ENCODE peak calls at places on chromosomes 6 and 20, in five cellular contexts. C is IMR-90, J is HepG2, N is right lobe of liver, T is neural progenitor cell. K is an unnamed sample.

GRCh38 chr6:134176283-134176975 is 124.0 kb upstream of the SLC2A12 start:
- DNase-seq in N (peak; percentile 77), T (peak; percentile 69), J (no peak), C (peak; percentile 37), K (peak; percentile 75)

GRCh38 chr6:90072961-90073464 is 178.7 kb downstream of the GJA10 start:
- DNase-seq in N (no peak), T (no peak), J (no peak), C (no peak), K (no peak)

GRCh38 chr6:153208706-153209105 is 77.6 kb upstream of the RGS17 start:
- DNase-seq in C (no peak), J (no peak), N (no peak), T (no peak), K (no peak)

GRCh38 chr6:119077643-119078448 is 618 bp downstream of the FAM184A start:
- DNase-seq in N (peak; percentile 50), C (no peak), J (peak; percentile 32), T (peak; percentile 55), K (peak; percentile 42)

GRCh38 chr6:151763303-151763702 is 44.2 kb upstream of the ESR1 start:
- DNase-seq in T (peak; percentile 34), C (peak; percentile 21), N (no peak), J (peak; percentile 15), K (no peak)

GRCh38 chr6:28824793-28825731 is 98.7 kb downstream of the TRIM27 start:
- DNase-seq in T (peak; percentile 56), C (no peak), J (no peak), N (no peak), K (no peak)

GRCh38 chr6:40457261-40457660 is 129.9 kb downstream of the LRFN2 start:
- DNase-seq in C (no peak), T (no peak), J (no peak), N (no peak), K (no peak)

GRCh38 chr6:36050305-36050704 is 22.7 kb downstream of the MAPK14 start:
- DNase-seq in J (no peak), T (no peak), C (no peak), N (no peak), K (no peak)

GRCh38 chr6:149769676-149770075 is 20.1 kb downstream of the PCMT1 start:
- DNase-seq in C (no peak), T (no peak), J (no peak), N (no peak), K (no peak)

GRCh38 chr6:7532821-7533220 is 8.7 kb upstream of the DSP start:
- DNase-seq in J (no peak), T (peak; percentile 47), C (no peak), N (no peak), K (no peak)

GRCh38 chr20:3931664-3932063 is 42.5 kb downstream of the PANK2 start:
- DNase-seq in C (peak; percentile 30), T (no peak), J (no peak), N (no peak), K (no peak)

GRCh38 chr6:133567656-133568055 is 321.3 kb upstream of the TCF21 start:
- DNase-seq in J (no peak), T (no peak), N (no peak), C (peak; percentile 76), K (no peak)

GRCh38 chr6:84583784-84584183 is 180.6 kb downstream of the TBX18 start:
- DNase-seq in J (no peak), T (no peak), N (no peak), C (peak; percentile 7), K (no peak)

GRCh38 chr6:130513770-130514169 is 148.0 kb downstream of the TMEM200A start:
- DNase-seq in N (no peak), T (no peak), J (no peak), C (peak; percentile 65), K (no peak)

GRCh38 chr20:19735446-19735845 is 22.6 kb upstream of the RIN2 start:
- DNase-seq in C (peak; percentile 73), N (peak; percentile 35), T (no peak), J (peak; percentile 48), K (peak; percentile 81)
- H3K27ac ChIP-seq in C (no peak overlapping the region), N (no peak overlapping the region), T (no peak overlapping the region), J (no peak overlapping the region), K (no peak overlapping the region)

GRCh38 chr6:132330759-132331158 is 70.5 kb downstream of the MOXD1 start:
- DNase-seq in J (no peak), T (no peak), C (no peak), N (no peak), K (no peak)
- H3K27me3 ChIP-seq in J (peaks cover 3% of the 10 kb centered on the region), T (no peaks in the 10 kb centered on the region), C (no peaks in the 10 kb centered on the region), N (no peaks in the 10 kb centered on the region), K (no peaks in the 10 kb centered on the region)

DNA sequence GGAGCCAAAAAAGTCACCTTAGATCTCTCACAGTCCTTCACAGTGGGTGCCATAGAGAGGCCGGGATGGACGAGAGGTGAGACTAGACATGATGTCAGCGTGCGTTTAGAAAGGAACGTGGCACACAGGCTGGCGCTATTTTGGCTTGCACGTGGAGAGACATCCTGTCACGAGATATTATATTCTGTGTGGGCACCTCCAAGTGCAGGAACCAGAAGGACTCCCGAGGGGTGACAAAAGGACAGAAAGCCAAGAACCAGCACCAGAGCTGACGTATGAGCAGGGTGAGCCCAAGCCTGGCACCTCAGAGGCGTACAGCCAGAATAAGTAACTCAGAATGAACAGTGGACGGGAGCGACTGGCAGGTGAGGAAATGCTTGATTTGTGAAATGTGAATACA is 49.9 kb upstream of the QKI start:
- DNase-seq in J (no peak), N (no peak), T (no peak), C (no peak), K (no peak)
- H3K4me3 ChIP-seq in J (no peak overlapping the region), N (no peak overlapping the region), T (no peak overlapping the region), C (no peak overlapping the region), K (no peak overlapping the region)

DNA sequence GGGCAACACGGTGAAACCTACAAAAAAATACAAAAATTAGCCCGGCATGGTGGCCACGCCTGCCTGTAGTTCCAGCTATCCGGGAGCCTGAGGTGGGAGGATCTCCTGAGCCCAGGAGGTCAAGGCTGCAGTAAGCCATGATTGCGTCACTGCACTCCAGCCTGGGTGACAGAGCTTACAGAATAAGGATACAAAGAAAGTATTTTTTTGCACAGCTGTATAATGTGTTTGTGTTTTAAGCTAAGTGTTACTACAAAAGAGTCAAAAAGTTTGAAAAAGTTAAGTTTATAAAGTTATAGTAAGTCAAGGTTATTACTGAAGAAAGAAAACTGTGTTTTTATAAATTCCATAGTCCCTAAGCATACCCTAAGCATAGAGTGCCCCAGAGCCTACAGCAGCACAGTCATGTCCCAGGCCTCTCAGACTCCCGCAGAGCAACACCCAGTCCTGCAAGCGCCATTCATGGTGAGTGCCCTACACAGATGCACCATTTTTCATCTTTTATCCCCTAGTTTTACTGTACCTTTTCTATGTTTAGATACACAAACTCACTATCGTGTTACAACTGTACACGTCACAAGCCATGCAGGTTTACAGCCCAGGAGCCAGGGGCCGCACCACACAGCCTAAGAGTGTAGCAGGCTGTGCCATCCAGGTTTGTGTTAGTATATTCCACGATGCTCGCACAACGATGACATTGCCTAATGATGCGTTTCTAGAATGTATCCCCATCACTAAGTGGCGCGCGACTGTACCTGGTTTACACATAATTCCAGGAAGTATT is 22.4 kb downstream of the TAF4 start:
- DNase-seq in N (peak; percentile 70), C (peak; percentile 34), T (no peak), J (peak; percentile 93), K (peak; percentile 40)
- H3K27ac ChIP-seq in N (peak overlapping the region; percentile 59), C (no peak overlapping the region), T (no peak overlapping the region), J (peak overlapping the region; percentile 71), K (peak overlapping the region; percentile 37)

GRCh38 chr6:87250019-87250418 is 72.4 kb upstream of the SMIM8 start:
- DNase-seq in C (no peak), J (no peak), T (no peak), N (no peak), K (no peak)
- H3K27me3 ChIP-seq in C (no peaks in the 10 kb centered on the region), J (no peaks in the 10 kb centered on the region), T (no peaks in the 10 kb centered on the region), N (no peaks in the 10 kb centered on the region), K (no peaks in the 10 kb centered on the region)

GRCh38 chr6:13923527-13924145 is 1.1 kb upstream of the RNF182 start:
- DNase-seq in N (no peak), T (no peak), J (no peak), C (peak; percentile 65), K (no peak)
- H3K4me3 ChIP-seq in N (no peak overlapping the region), T (peak overlapping the region; percentile 80), J (no peak overlapping the region), C (peak overlapping the region; percentile 57), K (no peak overlapping the region)

DNA sequence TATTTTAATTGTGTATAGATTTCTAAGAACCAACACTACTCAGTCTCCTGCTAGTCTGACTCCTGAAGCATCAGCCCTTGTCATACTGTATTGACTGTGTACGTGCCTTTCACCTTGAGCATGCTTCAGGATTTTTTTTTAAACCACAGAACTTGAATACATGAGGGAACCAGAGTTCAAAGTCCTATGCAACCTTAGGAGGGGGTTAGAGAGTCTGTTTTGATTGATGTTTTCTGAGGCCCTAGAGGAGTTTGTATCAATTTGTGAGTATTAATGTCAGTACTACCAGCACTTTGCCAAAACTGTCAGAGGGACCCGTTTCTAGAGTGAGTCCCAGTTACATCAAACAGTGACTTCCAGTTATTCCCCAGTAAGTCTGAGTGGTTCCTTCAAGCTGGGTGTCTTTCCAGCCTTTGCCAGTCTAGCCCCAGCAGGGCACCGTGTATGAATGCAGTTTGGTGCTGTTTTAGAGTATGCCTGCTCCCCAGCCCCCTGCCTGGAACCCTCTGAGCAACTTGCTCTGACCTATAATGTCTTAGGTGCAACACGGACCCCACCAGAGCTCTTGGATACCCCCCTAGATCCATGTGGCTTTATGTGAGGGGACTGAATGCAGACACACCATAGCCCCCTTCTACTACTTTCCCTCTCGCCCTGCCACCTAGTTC is 8.5 kb downstream of the TP53INP2 start:
- DNase-seq in N (no peak), C (no peak), T (no peak), J (peak; percentile 92), K (no peak)
- H3K27ac ChIP-seq in N (no peak overlapping the region), C (peak overlapping the region; percentile 72), T (no peak overlapping the region), J (peak overlapping the region; percentile 65), K (no peak overlapping the region)

GRCh38 chr6:105193647-105194046 is 13.8 kb upstream of the POPDC3 start:
- DNase-seq in J (no peak), C (peak; percentile 80), T (no peak), N (no peak), K (no peak)
- H3K27me3 ChIP-seq in J (no peaks in the 10 kb centered on the region), C (no peaks in the 10 kb centered on the region), T (no peaks in the 10 kb centered on the region), N (no peaks in the 10 kb centered on the region), K (no peaks in the 10 kb centered on the region)